ENCODE peak calls at places on chromosome 16, in nine cellular contexts. One of them, this sample, is unnamed.
A peak's percentile ranks its signal among the peaks of the same experiment; 100 is the strongest.

GRCh38 chr16:54628796-54629625 is 301.7 kb upstream of the IRX5 start:
- DNase-seq in GM12892: no peak
- DNase-seq in HCT116: no peak
- DNase-seq in breast epithelium: no peak
- DNase-seq in ovary: no peak
- DNase-seq in right lobe of liver: peak; percentile 72
- DNase-seq in A549: no peak
- DNase-seq in lower leg skin: no peak
- DNase-seq in GM12878: no peak
- DNase-seq in this sample: no peak

GRCh38 chr16:72549878-72550277 is 377.9 kb upstream of the PMFBP1 start:
- DNase-seq in GM12892: no peak
- DNase-seq in HCT116: no peak
- DNase-seq in breast epithelium: no peak
- DNase-seq in ovary: no peak
- DNase-seq in right lobe of liver: no peak
- DNase-seq in A549: no peak
- DNase-seq in lower leg skin: no peak
- DNase-seq in GM12878: no peak
- DNase-seq in this sample: no peak

GRCh38 chr16:5604770-5605169 is 507.2 kb upstream of the EEF2KMT start:
- DNase-seq in GM12892: no peak
- DNase-seq in HCT116: peak; percentile 8
- DNase-seq in breast epithelium: no peak
- DNase-seq in ovary: no peak
- DNase-seq in right lobe of liver: no peak
- DNase-seq in A549: peak; percentile 18
- DNase-seq in lower leg skin: no peak
- DNase-seq in GM12878: no peak
- DNase-seq in this sample: no peak

GRCh38 chr16:85718682-85719081 is 29.9 kb upstream of the GINS2 start:
- DNase-seq in GM12892: no peak
- DNase-seq in HCT116: no peak
- DNase-seq in breast epithelium: no peak
- DNase-seq in ovary: no peak
- DNase-seq in right lobe of liver: no peak
- DNase-seq in A549: peak; percentile 70
- DNase-seq in lower leg skin: no peak
- DNase-seq in GM12878: no peak
- DNase-seq in this sample: peak; percentile 61

GRCh38 chr16:73152731-73153130 is 104.8 kb upstream of the ZFHX3 start:
- DNase-seq in GM12892: no peak
- DNase-seq in HCT116: no peak
- DNase-seq in breast epithelium: no peak
- DNase-seq in ovary: no peak
- DNase-seq in right lobe of liver: no peak
- DNase-seq in A549: no peak
- DNase-seq in lower leg skin: no peak
- DNase-seq in GM12878: no peak
- DNase-seq in this sample: no peak

GRCh38 chr16:11526921-11527320 is 59.8 kb downstream of the LITAF start:
- DNase-seq in GM12892: no peak
- DNase-seq in HCT116: no peak
- DNase-seq in breast epithelium: no peak
- DNase-seq in ovary: no peak
- DNase-seq in right lobe of liver: peak; percentile 39
- DNase-seq in A549: no peak
- DNase-seq in lower leg skin: no peak
- DNase-seq in GM12878: no peak
- DNase-seq in this sample: no peak

GRCh38 chr16:89344846-89345577 is 127.5 kb downstream of the ZNF778 start:
- DNase-seq in GM12892: no peak
- DNase-seq in HCT116: no peak
- DNase-seq in breast epithelium: no peak
- DNase-seq in ovary: no peak
- DNase-seq in right lobe of liver: no peak
- DNase-seq in A549: no peak
- DNase-seq in lower leg skin: no peak
- DNase-seq in GM12878: no peak
- DNase-seq in this sample: no peak

GRCh38 chr16:11156401-11156800 is 99.6 kb downstream of the SOCS1 start:
- DNase-seq in GM12892: no peak
- DNase-seq in HCT116: no peak
- DNase-seq in breast epithelium: no peak
- DNase-seq in ovary: no peak
- DNase-seq in right lobe of liver: no peak
- DNase-seq in A549: no peak
- DNase-seq in lower leg skin: no peak
- DNase-seq in GM12878: no peak
- DNase-seq in this sample: no peak

GRCh38 chr16:67490330-67491096 is 7.2 kb upstream of the AGRP start:
- DNase-seq in GM12892: no peak
- DNase-seq in HCT116: no peak
- DNase-seq in breast epithelium: no peak
- DNase-seq in ovary: no peak
- DNase-seq in right lobe of liver: no peak
- DNase-seq in A549: no peak
- DNase-seq in lower leg skin: no peak
- DNase-seq in GM12878: no peak
- DNase-seq in this sample: no peak

GRCh38 chr16:67489401-67490083 is 6.2 kb upstream of the AGRP start:
- DNase-seq in GM12892: no peak
- DNase-seq in HCT116: no peak
- DNase-seq in breast epithelium: no peak
- DNase-seq in ovary: no peak
- DNase-seq in right lobe of liver: no peak
- DNase-seq in A549: no peak
- DNase-seq in lower leg skin: no peak
- DNase-seq in GM12878: no peak
- DNase-seq in this sample: no peak

GRCh38 chr16:67483731-67484525 is 581 bp upstream of the AGRP start:
- DNase-seq in GM12892: no peak
- DNase-seq in HCT116: no peak
- DNase-seq in breast epithelium: no peak
- DNase-seq in ovary: peak; percentile 26
- DNase-seq in right lobe of liver: no peak
- DNase-seq in A549: no peak
- DNase-seq in lower leg skin: no peak
- DNase-seq in GM12878: no peak
- DNase-seq in this sample: no peak

GRCh38 chr16:67483150-67483549 is at the start of gene AGRP:
- DNase-seq in GM12892: no peak
- DNase-seq in HCT116: no peak
- DNase-seq in breast epithelium: no peak
- DNase-seq in ovary: peak; percentile 25
- DNase-seq in right lobe of liver: no peak
- DNase-seq in A549: no peak
- DNase-seq in lower leg skin: no peak
- DNase-seq in GM12878: no peak
- DNase-seq in this sample: no peak

GRCh38 chr16:67486805-67487204 is 3.5 kb upstream of the AGRP start:
- DNase-seq in GM12892: no peak
- DNase-seq in HCT116: no peak
- DNase-seq in breast epithelium: no peak
- DNase-seq in ovary: no peak
- DNase-seq in right lobe of liver: no peak
- DNase-seq in A549: no peak
- DNase-seq in lower leg skin: no peak
- DNase-seq in GM12878: no peak
- DNase-seq in this sample: no peak
- TF ChIP-seq POLR2A in GM12892: no peak
- TF ChIP-seq POLR2A in HCT116: no peak
- TF ChIP-seq POLR2A in breast epithelium: no peak
- TF ChIP-seq POLR2A in ovary: no peak
- TF ChIP-seq POLR2A in right lobe of liver: no peak
- TF ChIP-seq POLR2A in A549: no peak
- TF ChIP-seq POLR2A in lower leg skin: no peak
- TF ChIP-seq POLR2A in GM12878: no peak
- TF ChIP-seq POLR2A in this sample: no peak

GRCh38 chr16:31474778-31475738 is 3.1 kb downstream of the TGFB1I1 start:
- DNase-seq in GM12892: no peak
- DNase-seq in HCT116: no peak
- DNase-seq in breast epithelium: no peak
- DNase-seq in ovary: no peak
- DNase-seq in right lobe of liver: no peak
- DNase-seq in A549: no peak
- DNase-seq in lower leg skin: no peak
- DNase-seq in GM12878: no peak
- DNase-seq in this sample: no peak

GRCh38 chr16:31475949-31476304 is 4.0 kb downstream of the TGFB1I1 start:
- DNase-seq in GM12892: no peak
- DNase-seq in HCT116: no peak
- DNase-seq in breast epithelium: no peak
- DNase-seq in ovary: no peak
- DNase-seq in right lobe of liver: no peak
- DNase-seq in A549: no peak
- DNase-seq in lower leg skin: no peak
- DNase-seq in GM12878: no peak
- DNase-seq in this sample: peak; percentile 62

GRCh38 chr16:31474173-31474714 is 2.3 kb downstream of the TGFB1I1 start:
- DNase-seq in GM12892: no peak
- DNase-seq in HCT116: no peak
- DNase-seq in breast epithelium: no peak
- DNase-seq in ovary: no peak
- DNase-seq in right lobe of liver: no peak
- DNase-seq in A549: no peak
- DNase-seq in lower leg skin: no peak
- DNase-seq in GM12878: no peak
- DNase-seq in this sample: no peak

GRCh38 chr16:31477220-31478216 is 5.4 kb upstream of the SLC5A2 start:
- DNase-seq in GM12892: peak; percentile 62
- DNase-seq in HCT116: no peak
- DNase-seq in breast epithelium: no peak
- DNase-seq in ovary: no peak
- DNase-seq in right lobe of liver: peak; percentile 93
- DNase-seq in A549: no peak
- DNase-seq in lower leg skin: no peak
- DNase-seq in GM12878: no peak
- DNase-seq in this sample: no peak

DNA sequence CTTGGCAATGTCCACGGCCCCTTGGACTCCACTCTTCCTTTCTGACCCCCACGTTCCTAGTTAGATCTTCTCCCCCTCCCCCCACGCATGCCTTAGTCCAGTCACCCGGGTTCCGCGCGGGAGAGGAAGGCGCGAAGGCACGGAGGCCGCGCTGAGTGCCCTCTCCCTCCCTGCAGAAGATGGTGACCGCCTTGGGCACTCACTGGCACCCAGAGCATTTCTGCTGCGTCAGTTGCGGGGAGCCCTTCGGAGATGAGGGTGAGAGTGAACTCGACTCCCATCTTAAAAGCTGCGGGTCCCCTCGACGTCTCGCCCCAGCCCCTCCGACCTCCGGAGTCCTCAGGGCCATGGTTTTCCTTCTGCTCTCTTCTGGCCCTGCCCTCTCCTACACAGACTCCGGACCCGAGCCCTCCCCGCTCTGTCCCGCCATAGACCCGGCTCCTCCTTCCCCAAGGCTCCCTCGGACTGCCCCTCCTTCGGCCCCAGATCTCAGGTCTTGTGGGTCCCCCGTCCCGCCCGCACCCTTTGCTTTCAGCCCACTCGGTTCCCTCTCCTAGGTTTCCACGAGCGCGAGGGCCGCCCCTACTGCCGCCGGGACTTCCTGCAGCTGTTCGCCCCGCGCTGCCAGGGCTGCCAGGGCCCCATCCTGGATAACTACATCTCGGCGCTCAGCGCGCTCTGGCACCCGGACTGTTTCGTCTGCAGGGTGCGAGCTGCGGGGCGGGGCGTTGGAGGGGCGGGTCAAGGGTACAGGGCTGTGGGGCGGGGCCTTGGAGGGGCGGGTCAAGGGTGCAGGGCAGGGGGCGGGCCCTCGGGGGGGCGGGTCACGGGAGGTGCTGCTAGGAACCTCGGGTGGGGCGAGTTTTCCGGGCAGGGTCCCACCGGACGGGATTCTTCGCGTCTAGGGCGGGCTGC is 4.6 kb downstream of the TGFB1I1 start:
- DNase-seq in GM12892: peak; percentile 89
- DNase-seq in HCT116: no peak
- DNase-seq in breast epithelium: no peak
- DNase-seq in ovary: peak; percentile 32
- DNase-seq in right lobe of liver: peak; percentile 96
- DNase-seq in A549: no peak
- DNase-seq in lower leg skin: peak; percentile 95
- DNase-seq in GM12878: no peak
- DNase-seq in this sample: peak; percentile 89
- TF ChIP-seq POLR2A in GM12892: no peak
- TF ChIP-seq POLR2A in HCT116: no peak
- TF ChIP-seq POLR2A in breast epithelium: no peak
- TF ChIP-seq POLR2A in ovary: no peak
- TF ChIP-seq POLR2A in right lobe of liver: peak; percentile 50
- TF ChIP-seq POLR2A in A549: no peak
- TF ChIP-seq POLR2A in lower leg skin: no peak
- TF ChIP-seq POLR2A in GM12878: peak; percentile 25
- TF ChIP-seq POLR2A in this sample: peak; percentile 74

DNA sequence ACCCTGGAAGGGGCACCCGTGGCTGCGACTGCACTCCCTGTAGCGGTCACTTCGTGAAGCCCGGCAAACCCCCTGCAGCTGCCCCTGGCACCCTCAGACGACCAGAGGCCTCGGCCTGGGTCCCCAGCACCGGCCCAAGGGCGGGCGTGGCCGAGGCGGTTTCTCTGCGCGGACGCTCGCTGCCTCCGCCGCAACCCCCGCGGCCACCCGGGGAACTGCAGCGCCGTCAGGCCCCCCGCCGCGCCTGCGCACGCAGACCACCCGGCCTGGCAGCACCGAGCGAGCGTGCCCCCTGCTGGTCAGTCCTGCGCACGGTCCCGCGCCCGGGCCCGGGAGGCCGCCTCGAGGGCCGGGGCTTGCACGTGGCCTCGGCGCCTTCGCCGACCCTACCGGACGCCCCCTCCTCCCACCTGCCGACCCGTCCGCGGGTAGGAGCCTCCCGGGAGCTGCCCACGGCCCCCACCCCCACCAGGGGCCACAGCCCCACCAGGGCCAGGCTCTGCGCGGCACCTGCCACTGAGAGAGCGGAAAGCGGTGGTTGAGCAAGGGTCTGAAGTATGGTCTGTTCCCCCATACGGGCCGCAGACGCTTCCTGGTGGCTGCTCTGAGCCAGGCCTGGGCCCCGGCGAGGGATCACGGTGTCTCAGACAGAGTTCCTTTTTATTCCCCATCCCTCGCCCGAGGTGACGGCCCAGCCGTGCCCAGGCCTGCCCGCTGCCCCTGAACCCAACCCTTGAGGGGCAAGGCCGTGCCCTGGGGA is 11.5 kb upstream of the HS3ST6 start:
- DNase-seq in GM12892: peak; percentile 99
- DNase-seq in HCT116: no peak
- DNase-seq in breast epithelium: peak; percentile 82
- DNase-seq in ovary: peak; percentile 89
- DNase-seq in right lobe of liver: peak; percentile 92
- DNase-seq in A549: peak; percentile 82
- DNase-seq in lower leg skin: peak; percentile 97
- DNase-seq in GM12878: no peak
- DNase-seq in this sample: peak; percentile 94
- TF ChIP-seq POLR2A in GM12892: no peak
- TF ChIP-seq POLR2A in HCT116: peak; percentile 38
- TF ChIP-seq POLR2A in breast epithelium: no peak
- TF ChIP-seq POLR2A in ovary: no peak
- TF ChIP-seq POLR2A in right lobe of liver: peak; percentile 15
- TF ChIP-seq POLR2A in A549: peak; percentile 39
- TF ChIP-seq POLR2A in lower leg skin: no peak
- TF ChIP-seq POLR2A in GM12878: peak; percentile 43
- TF ChIP-seq POLR2A in this sample: no peak

DNA sequence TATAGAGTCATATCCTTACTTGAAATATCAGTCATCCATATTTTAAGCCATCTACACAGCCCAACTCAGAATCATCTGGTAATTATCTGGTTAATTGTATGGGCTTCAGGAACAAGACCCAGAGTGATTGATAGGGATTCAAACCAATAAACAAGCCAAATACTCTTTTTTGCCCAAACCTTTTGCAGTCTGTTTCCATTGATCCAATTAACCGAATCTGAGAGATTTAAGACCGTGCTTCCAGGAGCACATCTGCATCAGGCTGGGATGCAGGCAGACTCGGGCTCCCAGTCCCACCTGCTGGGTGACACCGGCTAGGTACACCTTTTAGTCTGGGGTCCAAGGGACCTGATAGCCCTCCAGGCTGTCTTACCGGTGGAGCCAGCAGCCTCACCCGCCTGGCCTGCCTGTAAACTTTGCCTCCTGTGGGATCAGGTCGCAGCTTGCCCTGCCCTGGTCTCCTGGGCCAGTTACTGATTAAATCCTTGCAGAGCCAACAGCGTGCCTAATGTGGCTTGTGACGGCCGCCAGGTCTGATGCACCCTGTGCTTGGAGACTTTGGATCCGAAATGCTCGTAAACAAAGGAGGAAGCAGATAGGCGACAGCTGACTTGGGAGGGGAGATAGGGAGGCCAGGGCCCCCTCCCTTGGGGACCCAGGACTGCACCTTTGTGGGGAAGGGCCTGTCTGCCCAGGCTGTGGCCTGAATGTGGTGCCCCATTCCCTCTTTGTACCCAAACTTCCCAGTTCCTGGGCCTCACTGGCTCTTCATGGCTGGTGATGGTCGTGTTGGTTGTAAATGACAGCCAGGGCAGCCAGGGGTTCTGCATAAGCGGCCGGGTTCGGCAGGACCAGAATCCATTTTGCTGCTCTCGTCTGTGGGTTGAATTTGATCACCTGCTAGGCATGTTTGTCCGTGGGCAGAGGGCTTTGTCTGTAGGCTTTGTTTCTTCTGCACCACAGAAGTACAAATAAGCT is 3.8 kb downstream of the CMIP start:
- DNase-seq in GM12892: no peak
- DNase-seq in HCT116: no peak
- DNase-seq in breast epithelium: no peak
- DNase-seq in ovary: no peak
- DNase-seq in right lobe of liver: peak; percentile 95
- DNase-seq in A549: no peak
- DNase-seq in lower leg skin: no peak
- DNase-seq in GM12878: no peak
- DNase-seq in this sample: peak; percentile 29
- TF ChIP-seq POLR2A in GM12892: no peak
- TF ChIP-seq POLR2A in HCT116: no peak
- TF ChIP-seq POLR2A in breast epithelium: no peak
- TF ChIP-seq POLR2A in ovary: no peak
- TF ChIP-seq POLR2A in right lobe of liver: peak; percentile 43
- TF ChIP-seq POLR2A in A549: no peak
- TF ChIP-seq POLR2A in lower leg skin: no peak
- TF ChIP-seq POLR2A in GM12878: no peak
- TF ChIP-seq POLR2A in this sample: no peak

This sample was measured in erythroblast.